ENCODE peak calls at places on chromosomes 3 and 15, in six cellular contexts. E is Calu3, C is cardiac muscle cell, V is pancreas, R is HFFc6, M is cardiac fibroblast. P is an unnamed sample.
A peak's percentile ranks its signal among the peaks of the same experiment; 100 is the strongest.

GRCh38 chr3:101466465-101467309 is 46.3 kb downstream of the SENP7 start:
- DNase-seq in V (peak; percentile 62), M (no peak), E (peak; percentile 33), C (peak; percentile 56), R (no peak), P (no peak)

GRCh38 chr3:144879701-144880100 is 908.1 kb downstream of the DIPK2A start:
- DNase-seq in R (no peak), C (no peak), V (no peak), M (no peak), E (no peak), P (no peak)

GRCh38 chr15:60379466-60380274 is 18.1 kb downstream of the ANXA2 start:
- DNase-seq in R (peak; percentile 97), V (no peak), E (peak; percentile 70), M (peak; percentile 91), C (peak; percentile 30), P (no peak)

GRCh38 chr15:66233487-66234415 is 19.8 kb downstream of the MEGF11 start:
- DNase-seq in E (no peak), M (peak; percentile 48), R (peak; percentile 6), C (no peak), V (no peak), P (no peak)

GRCh38 chr3:14507345-14507741 is 32.8 kb downstream of the GRIP2 start:
- DNase-seq in C (no peak), E (no peak), M (no peak), R (no peak), V (no peak), P (no peak)

GRCh38 chr3:33645060-33645841 is 72.8 kb downstream of the CLASP2 start:
- DNase-seq in M (peak; percentile 56), C (peak; percentile 20), R (no peak), E (no peak), V (no peak), P (no peak)

GRCh38 chr15:23648920-23649515 is 1.4 kb upstream of the MAGEL2 start:
- DNase-seq in V (no peak), C (peak; percentile 53), R (no peak), E (no peak), M (no peak), P (no peak)

GRCh38 chr3:15512173-15512572 is 9.3 kb downstream of the COLQ start:
- DNase-seq in E (no peak), C (peak; percentile 96), V (peak; percentile 55), M (peak; percentile 25), R (peak; percentile 39), P (no peak)

GRCh38 chr3:31456373-31456772 is 76.4 kb upstream of the STT3B start:
- DNase-seq in M (no peak), C (no peak), R (no peak), E (no peak), V (no peak), P (no peak)

GRCh38 chr3:142896201-142896755 is 7.4 kb upstream of the PCOLCE2 start:
- DNase-seq in V (no peak), R (peak; percentile 74), C (no peak), E (no peak), M (peak; percentile 89), P (peak; percentile 17)

GRCh38 chr3:176190755-176191154 is 1006.5 kb downstream of the TBL1XR1 start:
- DNase-seq in C (no peak), R (no peak), V (no peak), M (no peak), E (no peak), P (no peak)

GRCh38 chr3:11239796-11240195 is 32.4 kb upstream of the ATG7 start:
- DNase-seq in R (no peak), C (no peak), M (no peak), V (no peak), E (no peak), P (no peak)

GRCh38 chr15:31234815-31235214 is 91.8 kb upstream of the KLF13 start:
- DNase-seq in R (no peak), M (no peak), C (no peak), V (no peak), E (no peak), P (no peak)

GRCh38 chr15:70995383-70995965 is 102.8 kb downstream of the LRRC49 start:
- DNase-seq in C (no peak), R (no peak), E (no peak), M (no peak), V (no peak), P (no peak)

GRCh38 chr3:97950360-97950759 is 21.9 kb downstream of the RIOX2 start:
- DNase-seq in R (no peak), E (no peak), C (no peak), V (no peak), M (no peak), P (no peak)

GRCh38 chr3:197224034-197224444 is 74.4 kb downstream of the DLG1 start:
- DNase-seq in R (peak; percentile 65), M (peak; percentile 78), C (peak; percentile 69), V (no peak), E (peak; percentile 24), P (peak; percentile 17)

DNA sequence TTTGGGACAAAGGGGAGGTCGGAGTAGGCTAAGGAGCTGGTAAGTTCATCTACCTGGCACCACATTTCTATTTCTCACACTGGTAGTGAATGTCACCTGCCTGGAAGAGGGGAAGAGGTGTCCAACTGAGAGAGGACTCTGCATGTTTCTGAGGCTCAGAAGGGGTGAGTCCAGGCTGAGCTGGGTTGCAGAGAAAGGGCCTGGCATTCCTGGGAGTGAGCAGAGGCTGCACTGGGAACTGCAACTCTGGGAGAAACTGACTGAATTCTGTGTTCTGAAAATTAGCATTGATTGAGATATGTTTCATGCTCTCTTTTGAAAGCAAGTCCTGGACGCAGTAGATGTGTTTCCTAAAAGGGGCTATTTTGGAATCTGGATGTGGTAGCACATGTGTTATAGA is 32.3 kb upstream of the ARNT2 start:
- DNase-seq in C (no peak), M (no peak), R (no peak), V (no peak), E (no peak), P (no peak)
- TF ChIP-seq CTCF in C (no peak), M (no peak), R (no peak), V (no peak), E (no peak), P (no peak)

GRCh38 chr15:77070500-77071337 is at the start of gene TSPAN3:
- DNase-seq in R (peak; percentile 81), E (peak; percentile 97), M (peak; percentile 92), V (peak; percentile 97), C (peak; percentile 97), P (peak; percentile 23)
- TF ChIP-seq CTCF in R (no peak), E (no peak), M (no peak), V (no peak), C (no peak), P (no peak)

DNA sequence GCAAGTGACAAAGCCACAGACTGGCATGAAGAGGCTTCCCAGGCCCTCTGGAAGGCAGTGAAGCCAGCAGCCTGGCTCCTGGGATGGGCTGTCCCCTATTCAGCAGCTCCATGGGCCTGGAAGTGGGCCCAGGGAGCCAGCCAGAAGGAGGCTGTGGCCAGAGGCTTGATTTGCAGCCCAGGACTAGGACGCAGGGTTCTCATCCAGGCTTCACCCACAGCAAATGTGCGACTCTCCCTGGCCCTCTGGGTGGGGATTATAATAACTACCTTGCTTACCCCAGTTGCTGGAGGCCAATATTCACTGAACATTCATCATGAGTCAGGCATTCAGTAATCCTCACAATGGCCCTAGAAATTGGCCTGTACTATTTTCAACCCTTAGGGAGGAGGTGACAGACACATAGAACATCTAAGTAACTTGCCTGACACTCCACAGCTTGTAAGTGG is 24.6 kb upstream of the SRP14 start:
- DNase-seq in R (peak; percentile 76), E (no peak), V (no peak), C (no peak), M (peak; percentile 92), P (no peak)
- TF ChIP-seq CTCF in R (no peak), E (no peak), V (no peak), C (no peak), M (no peak), P (no peak)

GRCh38 chr3:129661766-129662165 is 55.3 kb upstream of the PLXND1 start:
- DNase-seq in R (no peak), C (no peak), E (no peak), M (no peak), V (no peak), P (no peak)

GRCh38 chr3:129656659-129657247 is 50.3 kb upstream of the PLXND1 start:
- DNase-seq in M (peak; percentile 25), V (no peak), R (no peak), E (no peak), C (no peak), P (no peak)

GRCh38 chr3:129655326-129655725 is 48.9 kb upstream of the PLXND1 start:
- DNase-seq in R (no peak), M (no peak), E (no peak), V (no peak), C (no peak), P (no peak)

GRCh38 chr3:129657261-129658046 is 51.0 kb upstream of the PLXND1 start:
- DNase-seq in R (peak; percentile 8), C (no peak), V (no peak), M (peak; percentile 38), E (no peak), P (no peak)

DNA sequence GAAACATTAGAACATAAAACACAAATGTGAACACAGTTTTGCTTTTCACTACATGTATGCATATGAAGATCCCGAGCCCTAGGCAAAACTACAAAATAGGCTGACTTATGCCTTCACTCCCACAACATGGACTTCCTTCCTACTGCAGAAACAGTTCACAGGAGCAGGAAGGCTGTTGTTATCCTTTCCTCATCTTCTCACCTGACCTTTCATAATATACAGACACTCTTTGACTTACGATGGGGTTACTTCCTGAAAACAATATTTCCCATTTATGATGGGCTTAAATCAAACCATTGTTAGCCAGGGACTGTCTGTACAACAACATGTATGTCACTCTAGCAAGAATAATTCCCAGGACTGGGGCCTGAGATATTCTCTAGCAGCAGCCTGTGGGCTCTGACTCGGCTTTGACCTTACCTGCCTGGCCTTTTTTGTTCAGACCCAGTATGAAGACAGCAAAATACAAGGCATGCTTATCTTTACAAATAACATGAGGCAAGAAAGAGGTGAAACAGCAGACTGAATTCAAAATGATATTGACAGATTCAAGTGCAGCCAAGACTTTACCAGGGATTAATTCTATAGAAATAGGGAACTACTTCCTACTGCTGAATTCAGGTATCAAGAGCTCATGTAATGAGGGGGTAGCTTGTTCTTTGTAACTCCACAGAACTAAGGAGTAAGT is 51.8 kb upstream of the PLXND1 start:
- DNase-seq in C (no peak), E (no peak), M (no peak), R (no peak), V (no peak), P (no peak)
- TF ChIP-seq CTCF in C (no peak), E (no peak), M (no peak), R (no peak), V (no peak), P (no peak)

GRCh38 chr3:184388936-184389230 is 9.0 kb downstream of the CHRD start:
- DNase-seq in E (no peak), C (no peak), V (no peak), M (no peak), R (no peak), P (no peak)
- TF ChIP-seq CTCF in E (no peak), C (no peak), V (no peak), M (no peak), R (no peak), P (no peak)

P was measured in keratinocyte.